ENCODE peak calls at places on chromosomes 4 and X, in seven cellular contexts. G is adrenal gland, W is breast epithelium, V is prostate gland, Q is IMR-90, C is tibial nerve, X is heart left ventricle. O is an unnamed sample.

GRCh38 chr4:184348311-184349233 is 125.8 kb downstream of the IRF2 start:
- DNase-seq in X (peak; percentile 57), C (no peak), G (peak; percentile 92), V (peak; percentile 29), W (no peak), Q (peak; percentile 90), O (no peak)

GRCh38 chr4:151409470-151410313 is 716 bp downstream of the FHIP1A start:
- DNase-seq in G (peak; percentile 49), V (peak; percentile 62), X (no peak), C (no peak), W (peak; percentile 51), Q (no peak), O (no peak)

GRCh38 chr4:26425953-26426352 is 64.3 kb downstream of the CCKAR start:
- DNase-seq in C (no peak), G (no peak), V (no peak), W (no peak), Q (no peak), X (no peak), O (no peak)

GRCh38 chr4:76238701-76239100 is 12.8 kb upstream of the FAM47E start:
- DNase-seq in X (no peak), C (no peak), Q (no peak), V (no peak), W (no peak), G (no peak), O (no peak)

GRCh38 chr4:1608821-1609500 is 75.2 kb downstream of the FAM53A start:
- DNase-seq in W (no peak), V (no peak), G (no peak), X (peak; percentile 15), Q (no peak), C (no peak), O (no peak)

GRCh38 chrX:18951032-18951431 is 32.9 kb downstream of the PHKA2 start:
- DNase-seq in X (no peak), G (no peak), Q (no peak), W (no peak), C (no peak), V (no peak), O (no peak)

GRCh38 chr4:147546341-147546740 is 65.4 kb downstream of the EDNRA start:
- DNase-seq in G (no peak), V (no peak), Q (peak; percentile 99), X (no peak), W (no peak), C (no peak), O (no peak)

GRCh38 chr4:103904126-103904525 is 184.3 kb upstream of the TACR3 start:
- DNase-seq in X (no peak), V (no peak), Q (no peak), C (no peak), G (no peak), W (no peak), O (no peak)

GRCh38 chrX:65920620-65921019 is 119.3 kb downstream of the VSIG4 start:
- DNase-seq in Q (no peak), G (no peak), X (no peak), V (no peak), W (no peak), C (no peak), O (no peak)

GRCh38 chr4:147309434-147309833 is 171.5 kb upstream of the EDNRA start:
- DNase-seq in G (no peak), C (no peak), W (no peak), X (no peak), Q (peak; percentile 64), V (no peak), O (no peak)

GRCh38 chrX:96684339-96685204 is at the start of gene DIAPH2:
- DNase-seq in V (peak; percentile 37), Q (peak; percentile 75), G (peak; percentile 77), X (peak; percentile 80), W (peak; percentile 43), C (peak; percentile 47), O (peak; percentile 28)
- TF ChIP-seq POLR2A in V (no peak), Q (peak; percentile 38), G (no peak), X (peak; percentile 24), W (no peak), C (peak; percentile 23), O (peak; percentile 29)

GRCh38 chr4:55030606-55031005 is 94.8 kb downstream of the KDR start:
- DNase-seq in Q (no peak), C (no peak), V (no peak), W (no peak), X (no peak), G (no peak), O (no peak)
- H3K4me3 ChIP-seq in Q (no peak overlapping the region), C (no peak overlapping the region), V (no peak overlapping the region), W (no peak overlapping the region), X (no peak overlapping the region), G (no peak overlapping the region), O (no peak overlapping the region)

DNA sequence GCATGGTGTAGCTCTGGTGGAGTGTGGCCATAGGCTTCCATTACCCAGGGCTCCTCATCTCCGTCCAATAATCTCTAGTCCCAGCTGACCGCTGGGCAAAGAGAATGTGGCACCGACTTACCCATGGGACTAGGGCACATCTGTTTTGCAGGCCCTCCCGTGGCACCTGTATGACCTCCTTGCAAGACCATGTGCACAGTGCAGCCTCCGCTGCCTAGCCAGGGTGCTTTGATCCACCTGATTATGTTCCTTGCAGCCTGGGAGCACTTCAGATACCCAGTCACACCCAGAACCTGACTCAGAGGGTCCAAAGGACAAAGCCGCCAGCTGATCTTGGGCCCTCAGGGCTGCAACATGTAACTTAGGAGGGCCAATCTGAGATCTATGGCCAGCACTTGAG is 84.8 kb downstream of the PCDH10 start:
- DNase-seq in X (no peak), V (no peak), W (no peak), G (no peak), Q (no peak), C (no peak), O (no peak)
- TF ChIP-seq CTCF in X (no peak), V (no peak), W (no peak), G (no peak), Q (no peak), C (no peak), O (no peak)

GRCh38 chrX:103554687-103555417 is 30.5 kb upstream of the TCEAL4 start:
- DNase-seq in X (peak; percentile 33), W (peak; percentile 51), Q (peak; percentile 24), C (no peak), V (peak; percentile 29), G (peak; percentile 68), O (no peak)
- TF ChIP-seq POLR2A in X (no peak), W (no peak), Q (no peak), C (no peak), V (no peak), G (no peak), O (no peak)

O was measured in esophagus squamous epithelium.